ENCODE peak calls at places on chromosomes 2 and 18, in six cellular contexts. One of them, this sample, is unnamed.

GRCh38 chr2:231038483-231039293 is 1.4 kb downstream of the C2orf72 start:
- DNase-seq in bronchial epithelial cell: no peak
- DNase-seq in GM10248: no peak
- DNase-seq in A549: no peak
- DNase-seq in hepatocyte: no peak
- DNase-seq in heart left ventricle: no peak
- DNase-seq in this sample: no peak

GRCh38 chr2:233165895-233166661 is 85.4 kb upstream of the ATG16L1 start:
- DNase-seq in bronchial epithelial cell: peak
- DNase-seq in A549: peak
- DNase-seq in hepatocyte: peak
- DNase-seq in GM10248: no peak
- DNase-seq in heart left ventricle: peak
- DNase-seq in this sample: no peak

GRCh38 chr18:3350021-3350420 is 88.1 kb downstream of the MYL12B start:
- DNase-seq in A549: no peak
- DNase-seq in bronchial epithelial cell: no peak
- DNase-seq in hepatocyte: no peak
- DNase-seq in heart left ventricle: no peak
- DNase-seq in GM10248: no peak
- DNase-seq in this sample: no peak

GRCh38 chr2:2134037-2134436 is 197.0 kb downstream of the MYT1L start:
- DNase-seq in hepatocyte: no peak
- DNase-seq in GM10248: no peak
- DNase-seq in heart left ventricle: no peak
- DNase-seq in bronchial epithelial cell: no peak
- DNase-seq in A549: no peak
- DNase-seq in this sample: no peak

GRCh38 chr18:75207298-75208054 is 1.5 kb downstream of the PTGR3 start:
- DNase-seq in A549: no peak
- DNase-seq in GM10248: no peak
- DNase-seq in hepatocyte: no peak
- DNase-seq in bronchial epithelial cell: peak
- DNase-seq in heart left ventricle: no peak
- DNase-seq in this sample: no peak

GRCh38 chr2:71526975-71527374 is 73.6 kb downstream of the DYSF start:
- DNase-seq in bronchial epithelial cell: no peak
- DNase-seq in heart left ventricle: no peak
- DNase-seq in hepatocyte: no peak
- DNase-seq in A549: no peak
- DNase-seq in GM10248: no peak
- DNase-seq in this sample: no peak

GRCh38 chr2:16633632-16634430 is 31.8 kb downstream of the CYRIA start:
- DNase-seq in GM10248: no peak
- DNase-seq in hepatocyte: no peak
- DNase-seq in heart left ventricle: no peak
- DNase-seq in bronchial epithelial cell: peak
- DNase-seq in A549: no peak
- DNase-seq in this sample: no peak

GRCh38 chr2:224982226-224982625 is 60.0 kb downstream of the DOCK10 start:
- DNase-seq in GM10248: no peak
- DNase-seq in hepatocyte: no peak
- DNase-seq in heart left ventricle: no peak
- DNase-seq in A549: no peak
- DNase-seq in bronchial epithelial cell: no peak
- DNase-seq in this sample: no peak

GRCh38 chr2:133836691-133837090 is 268.4 kb upstream of the NCKAP5 start:
- DNase-seq in bronchial epithelial cell: peak
- DNase-seq in heart left ventricle: no peak
- DNase-seq in A549: no peak
- DNase-seq in GM10248: no peak
- DNase-seq in hepatocyte: no peak
- DNase-seq in this sample: no peak

GRCh38 chr18:80147037-80147417 is 38.0 kb downstream of the ADNP2 start:
- DNase-seq in bronchial epithelial cell: no peak
- DNase-seq in hepatocyte: no peak
- DNase-seq in GM10248: no peak
- DNase-seq in heart left ventricle: no peak
- DNase-seq in A549: no peak
- DNase-seq in this sample: no peak

GRCh38 chr2:149651229-149651628 is 63.7 kb upstream of the MMADHC start:
- DNase-seq in A549: no peak
- DNase-seq in bronchial epithelial cell: no peak
- DNase-seq in heart left ventricle: no peak
- DNase-seq in GM10248: no peak
- DNase-seq in hepatocyte: peak
- DNase-seq in this sample: no peak

GRCh38 chr18:50638623-50639398 is 78.9 kb downstream of the MAPK4 start:
- DNase-seq in hepatocyte: no peak
- DNase-seq in A549: no peak
- DNase-seq in GM10248: no peak
- DNase-seq in bronchial epithelial cell: no peak
- DNase-seq in heart left ventricle: no peak
- DNase-seq in this sample: no peak

GRCh38 chr2:70133521-70134348 is 46.5 kb downstream of the PCBP1 start:
- DNase-seq in hepatocyte: no peak
- DNase-seq in heart left ventricle: no peak
- DNase-seq in GM10248: no peak
- DNase-seq in A549: no peak
- DNase-seq in bronchial epithelial cell: no peak
- DNase-seq in this sample: no peak

GRCh38 chr2:208371634-208371935 is 35.0 kb upstream of the PTH2R start:
- DNase-seq in hepatocyte: no peak
- DNase-seq in bronchial epithelial cell: no peak
- DNase-seq in heart left ventricle: no peak
- DNase-seq in GM10248: no peak
- DNase-seq in A549: no peak
- DNase-seq in this sample: no peak

GRCh38 chr2:70520825-70521224 is 32.8 kb downstream of the TGFA start:
- DNase-seq in GM10248: no peak
- DNase-seq in A549: no peak
- DNase-seq in heart left ventricle: no peak
- DNase-seq in hepatocyte: no peak
- DNase-seq in bronchial epithelial cell: peak
- DNase-seq in this sample: no peak

GRCh38 chr2:111930875-111931274 is 32.5 kb downstream of the MERTK start:
- DNase-seq in GM10248: no peak
- DNase-seq in bronchial epithelial cell: peak
- DNase-seq in hepatocyte: no peak
- DNase-seq in A549: no peak
- DNase-seq in heart left ventricle: no peak
- DNase-seq in this sample: no peak

GRCh38 chr2:200616193-200616592 is 30.4 kb downstream of the AOX1 start:
- DNase-seq in A549: no peak
- DNase-seq in hepatocyte: no peak
- DNase-seq in heart left ventricle: peak
- DNase-seq in bronchial epithelial cell: no peak
- DNase-seq in GM10248: no peak
- DNase-seq in this sample: no peak
- TF ChIP-seq CTCF in A549: no peak
- TF ChIP-seq CTCF in hepatocyte: no peak
- TF ChIP-seq CTCF in heart left ventricle: no peak
- TF ChIP-seq CTCF in bronchial epithelial cell: no peak
- TF ChIP-seq CTCF in GM10248: no peak
- TF ChIP-seq CTCF in this sample: no peak

DNA sequence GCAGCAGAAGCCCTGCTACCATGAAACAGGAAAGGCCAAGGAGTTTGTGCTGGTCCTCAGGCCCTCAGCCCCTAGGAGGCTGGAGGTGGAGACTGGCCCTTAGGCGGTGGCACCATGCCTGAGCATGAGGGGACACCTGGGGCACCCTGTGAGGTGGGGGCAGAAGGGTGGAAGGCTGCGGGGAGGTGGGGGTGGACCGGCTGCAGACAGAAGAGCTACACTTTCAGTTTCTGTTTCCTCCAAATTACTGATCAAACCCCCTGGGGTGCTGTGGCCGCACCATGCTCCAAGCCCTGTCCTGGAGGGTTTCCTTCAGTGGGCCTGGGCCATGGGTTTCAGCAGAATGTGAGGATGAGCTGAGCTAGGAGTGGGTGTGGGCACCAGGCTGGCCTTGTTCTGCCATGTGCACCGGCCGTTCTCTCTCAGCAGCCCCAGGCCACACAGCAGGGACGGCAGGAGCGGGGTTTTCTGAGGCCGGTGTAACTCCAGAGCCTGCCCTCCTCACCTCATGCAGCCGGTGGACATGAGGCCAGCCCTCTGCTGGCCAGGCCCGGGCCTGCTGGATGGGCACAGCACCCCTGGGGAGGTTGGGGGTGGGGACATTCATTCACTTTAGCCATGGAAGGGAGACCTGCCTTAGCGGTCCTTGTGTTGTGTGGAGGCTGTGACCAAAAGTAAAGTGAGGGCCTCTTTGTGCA is 51.5 kb downstream of the PLEKHB2 start:
- DNase-seq in GM10248: peak
- DNase-seq in hepatocyte: no peak
- DNase-seq in A549: no peak
- DNase-seq in heart left ventricle: no peak
- DNase-seq in bronchial epithelial cell: no peak
- DNase-seq in this sample: no peak
- TF ChIP-seq CTCF in GM10248: no peak
- TF ChIP-seq CTCF in hepatocyte: no peak
- TF ChIP-seq CTCF in A549: no peak
- TF ChIP-seq CTCF in heart left ventricle: no peak
- TF ChIP-seq CTCF in bronchial epithelial cell: no peak
- TF ChIP-seq CTCF in this sample: no peak

DNA sequence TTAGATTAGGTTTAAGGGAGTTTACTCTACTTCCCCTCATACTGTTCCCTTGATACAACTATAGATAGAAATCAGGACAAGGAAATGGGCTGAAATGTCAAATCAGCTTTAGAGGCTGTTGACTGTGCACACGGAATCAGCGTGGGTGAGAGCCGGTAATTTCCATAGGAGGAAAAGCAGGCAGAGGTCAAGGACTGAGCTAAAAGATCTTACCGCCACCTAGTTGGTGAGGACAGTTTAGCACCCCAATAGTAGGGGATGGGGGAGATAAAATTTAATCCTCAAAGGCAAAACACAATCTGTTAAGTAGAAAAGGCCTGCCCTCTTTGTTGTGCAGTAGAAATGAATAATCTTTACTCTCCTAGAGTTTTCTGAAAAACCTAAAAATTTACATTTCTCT is 1154.5 kb upstream of the CHAC2 start:
- DNase-seq in hepatocyte: peak
- DNase-seq in heart left ventricle: no peak
- DNase-seq in bronchial epithelial cell: peak
- DNase-seq in GM10248: no peak
- DNase-seq in A549: no peak
- DNase-seq in this sample: no peak
- TF ChIP-seq CTCF in hepatocyte: peak
- TF ChIP-seq CTCF in heart left ventricle: no peak
- TF ChIP-seq CTCF in bronchial epithelial cell: peak
- TF ChIP-seq CTCF in GM10248: no peak
- TF ChIP-seq CTCF in A549: no peak
- TF ChIP-seq CTCF in this sample: peak

GRCh38 chr2:222024934-222025890 is 273.6 kb downstream of the PAX3 start:
- DNase-seq in A549: peak
- DNase-seq in heart left ventricle: no peak
- DNase-seq in GM10248: peak
- DNase-seq in bronchial epithelial cell: peak
- DNase-seq in hepatocyte: peak
- DNase-seq in this sample: peak
- TF ChIP-seq CTCF in A549: peak
- TF ChIP-seq CTCF in heart left ventricle: peak
- TF ChIP-seq CTCF in GM10248: peak
- TF ChIP-seq CTCF in bronchial epithelial cell: peak
- TF ChIP-seq CTCF in hepatocyte: peak
- TF ChIP-seq CTCF in this sample: peak

DNA sequence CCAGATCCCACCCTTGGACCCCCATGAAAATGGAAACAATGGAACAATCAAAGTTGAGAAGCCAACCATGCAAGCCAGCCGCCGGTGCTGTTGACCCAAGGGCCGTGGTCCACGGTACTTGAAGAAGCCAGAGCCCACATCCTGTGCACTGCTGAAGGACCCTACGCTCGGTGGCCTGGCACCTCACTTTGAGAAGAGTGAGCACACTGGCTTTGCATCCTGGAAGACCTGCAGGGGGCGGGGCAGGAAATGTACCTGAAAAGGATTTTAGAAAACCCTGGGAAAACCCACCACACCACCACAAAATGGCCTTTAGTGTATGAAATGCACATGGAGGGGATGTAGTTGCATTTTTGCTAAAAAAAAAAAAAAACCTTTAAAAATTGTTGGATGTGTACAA is 26.5 kb upstream of the TXNDC2 start:
- DNase-seq in heart left ventricle: no peak
- DNase-seq in GM10248: no peak
- DNase-seq in A549: no peak
- DNase-seq in hepatocyte: no peak
- DNase-seq in bronchial epithelial cell: no peak
- DNase-seq in this sample: no peak
- TF ChIP-seq CTCF in heart left ventricle: no peak
- TF ChIP-seq CTCF in GM10248: no peak
- TF ChIP-seq CTCF in A549: no peak
- TF ChIP-seq CTCF in hepatocyte: no peak
- TF ChIP-seq CTCF in bronchial epithelial cell: no peak
- TF ChIP-seq CTCF in this sample: no peak

This sample was measured in LNCaP clone FGC.